ENCODE peak calls at places on chromosomes 3 and 15, in five cellular contexts. One of them, this sample, is unnamed. For H3K27me3, the result is how much of the 10 kb centered on the place peaks cover.

GRCh38 chr15:27456807-27457206 is 485.8 kb downstream of the GABRG3 start:
- DNase-seq in CD8-positive, alpha-beta memory T cell: no peak
- DNase-seq in dorsolateral prefrontal cortex: no peak
- DNase-seq in CD8-positive, alpha-beta T cell: no peak
- DNase-seq in PC-3: no peak
- DNase-seq in this sample: no peak

GRCh38 chr3:89851974-89852621 is 744.7 kb downstream of the EPHA3 start:
- DNase-seq in CD8-positive, alpha-beta memory T cell: no peak
- DNase-seq in dorsolateral prefrontal cortex: peak
- DNase-seq in CD8-positive, alpha-beta T cell: no peak
- DNase-seq in PC-3: peak
- DNase-seq in this sample: peak

GRCh38 chr3:53545365-53546031 is 51.1 kb downstream of the CACNA1D start:
- DNase-seq in CD8-positive, alpha-beta memory T cell: no peak
- DNase-seq in dorsolateral prefrontal cortex: no peak
- DNase-seq in CD8-positive, alpha-beta T cell: no peak
- DNase-seq in PC-3: no peak
- DNase-seq in this sample: no peak

GRCh38 chr15:67917037-67917436 is 77.2 kb upstream of the RNU6-1 start:
- DNase-seq in CD8-positive, alpha-beta memory T cell: no peak
- DNase-seq in dorsolateral prefrontal cortex: no peak
- DNase-seq in CD8-positive, alpha-beta T cell: no peak
- DNase-seq in PC-3: peak
- DNase-seq in this sample: peak

GRCh38 chr15:91970142-91970541 is 116.6 kb downstream of the SLCO3A1 start:
- DNase-seq in CD8-positive, alpha-beta memory T cell: no peak
- DNase-seq in dorsolateral prefrontal cortex: peak
- DNase-seq in CD8-positive, alpha-beta T cell: no peak
- DNase-seq in PC-3: no peak
- DNase-seq in this sample: peak

GRCh38 chr3:172317984-172318383 is 130.3 kb downstream of the GHSR start:
- DNase-seq in CD8-positive, alpha-beta memory T cell: no peak
- DNase-seq in dorsolateral prefrontal cortex: no peak
- DNase-seq in CD8-positive, alpha-beta T cell: no peak
- DNase-seq in PC-3: peak
- DNase-seq in this sample: peak

GRCh38 chr3:53261712-53262111 is 5.9 kb upstream of the TKT start:
- DNase-seq in CD8-positive, alpha-beta memory T cell: no peak
- DNase-seq in dorsolateral prefrontal cortex: no peak
- DNase-seq in CD8-positive, alpha-beta T cell: no peak
- DNase-seq in PC-3: no peak
- DNase-seq in this sample: no peak

GRCh38 chr15:81296673-81297072 is 27.3 kb downstream of the STARD5 start:
- DNase-seq in CD8-positive, alpha-beta memory T cell: peak
- DNase-seq in dorsolateral prefrontal cortex: no peak
- DNase-seq in CD8-positive, alpha-beta T cell: peak
- DNase-seq in PC-3: no peak
- DNase-seq in this sample: no peak

GRCh38 chr15:51579012-51579411 is 43.6 kb downstream of the DMXL2 start:
- DNase-seq in CD8-positive, alpha-beta memory T cell: no peak
- DNase-seq in dorsolateral prefrontal cortex: no peak
- DNase-seq in CD8-positive, alpha-beta T cell: no peak
- DNase-seq in PC-3: no peak
- DNase-seq in this sample: no peak

GRCh38 chr3:195448205-195448875 is 5.5 kb upstream of the ACAP2 start:
- DNase-seq in CD8-positive, alpha-beta memory T cell: no peak
- DNase-seq in dorsolateral prefrontal cortex: no peak
- DNase-seq in CD8-positive, alpha-beta T cell: no peak
- DNase-seq in PC-3: no peak
- DNase-seq in this sample: no peak

GRCh38 chr3:195447205-195447604 is 4.4 kb upstream of the ACAP2 start:
- DNase-seq in CD8-positive, alpha-beta memory T cell: no peak
- DNase-seq in dorsolateral prefrontal cortex: no peak
- DNase-seq in CD8-positive, alpha-beta T cell: no peak
- DNase-seq in PC-3: no peak
- DNase-seq in this sample: no peak

GRCh38 chr3:195453236-195453635 is 10.4 kb upstream of the ACAP2 start:
- DNase-seq in CD8-positive, alpha-beta memory T cell: no peak
- DNase-seq in dorsolateral prefrontal cortex: no peak
- DNase-seq in CD8-positive, alpha-beta T cell: no peak
- DNase-seq in PC-3: peak
- DNase-seq in this sample: no peak

GRCh38 chr3:195450731-195451229 is 8.0 kb upstream of the ACAP2 start:
- DNase-seq in CD8-positive, alpha-beta memory T cell: no peak
- DNase-seq in dorsolateral prefrontal cortex: no peak
- DNase-seq in CD8-positive, alpha-beta T cell: no peak
- DNase-seq in PC-3: no peak
- DNase-seq in this sample: no peak

DNA sequence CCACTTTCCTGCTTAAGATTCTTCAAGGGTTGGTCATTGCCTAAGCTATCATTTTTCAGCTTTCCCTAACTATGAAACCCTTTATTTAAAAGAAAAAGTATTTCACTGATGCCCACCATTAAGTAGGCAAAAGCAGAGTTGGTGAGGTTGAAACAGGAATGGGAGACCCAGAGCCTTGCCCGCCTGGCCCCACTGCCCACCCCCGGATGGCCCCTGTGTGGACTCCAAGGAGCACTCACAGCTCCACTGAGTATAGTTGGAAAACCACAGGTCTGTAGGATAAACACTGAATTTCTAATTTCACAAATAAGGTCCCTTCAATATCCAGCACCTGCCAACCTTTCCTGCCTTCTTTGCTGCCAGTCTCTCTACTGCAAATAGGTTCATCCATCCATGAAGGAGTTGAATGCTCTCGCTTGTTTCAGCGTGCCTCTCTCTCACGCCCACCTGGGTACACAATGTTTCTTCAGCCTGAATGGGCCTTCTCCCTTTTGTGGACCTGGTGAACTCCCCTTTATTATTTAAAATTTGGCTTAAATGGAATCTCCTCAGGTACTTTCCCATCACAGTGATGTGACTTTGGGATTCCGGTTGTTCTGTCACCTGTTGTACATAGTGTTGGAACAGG is 8.7 kb upstream of the ACAP2 start:
- DNase-seq in CD8-positive, alpha-beta memory T cell: no peak
- DNase-seq in dorsolateral prefrontal cortex: no peak
- DNase-seq in CD8-positive, alpha-beta T cell: no peak
- DNase-seq in PC-3: no peak
- DNase-seq in this sample: no peak
- H3K4me3 ChIP-seq in CD8-positive, alpha-beta memory T cell: no peak
- H3K4me3 ChIP-seq in dorsolateral prefrontal cortex: no peak
- H3K4me3 ChIP-seq in CD8-positive, alpha-beta T cell: no peak
- H3K4me3 ChIP-seq in PC-3: no peak
- H3K4me3 ChIP-seq in this sample: no peak

GRCh38 chr3:99637041-99637380 is 1.4 kb upstream of the COL8A1 start:
- DNase-seq in CD8-positive, alpha-beta memory T cell: no peak
- DNase-seq in dorsolateral prefrontal cortex: no peak
- DNase-seq in CD8-positive, alpha-beta T cell: no peak
- DNase-seq in PC-3: peak
- DNase-seq in this sample: peak

GRCh38 chr3:99637381-99638111 is 848 bp upstream of the COL8A1 start:
- DNase-seq in CD8-positive, alpha-beta memory T cell: no peak
- DNase-seq in dorsolateral prefrontal cortex: no peak
- DNase-seq in CD8-positive, alpha-beta T cell: no peak
- DNase-seq in PC-3: peak
- DNase-seq in this sample: peak

GRCh38 chr3:99640214-99640851 is 1.9 kb downstream of the COL8A1 start:
- DNase-seq in CD8-positive, alpha-beta memory T cell: no peak
- DNase-seq in dorsolateral prefrontal cortex: no peak
- DNase-seq in CD8-positive, alpha-beta T cell: no peak
- DNase-seq in PC-3: no peak
- DNase-seq in this sample: no peak

GRCh38 chr3:99639579-99639978 is 1.2 kb downstream of the COL8A1 start:
- DNase-seq in CD8-positive, alpha-beta memory T cell: no peak
- DNase-seq in dorsolateral prefrontal cortex: no peak
- DNase-seq in CD8-positive, alpha-beta T cell: no peak
- DNase-seq in PC-3: no peak
- DNase-seq in this sample: no peak

DNA sequence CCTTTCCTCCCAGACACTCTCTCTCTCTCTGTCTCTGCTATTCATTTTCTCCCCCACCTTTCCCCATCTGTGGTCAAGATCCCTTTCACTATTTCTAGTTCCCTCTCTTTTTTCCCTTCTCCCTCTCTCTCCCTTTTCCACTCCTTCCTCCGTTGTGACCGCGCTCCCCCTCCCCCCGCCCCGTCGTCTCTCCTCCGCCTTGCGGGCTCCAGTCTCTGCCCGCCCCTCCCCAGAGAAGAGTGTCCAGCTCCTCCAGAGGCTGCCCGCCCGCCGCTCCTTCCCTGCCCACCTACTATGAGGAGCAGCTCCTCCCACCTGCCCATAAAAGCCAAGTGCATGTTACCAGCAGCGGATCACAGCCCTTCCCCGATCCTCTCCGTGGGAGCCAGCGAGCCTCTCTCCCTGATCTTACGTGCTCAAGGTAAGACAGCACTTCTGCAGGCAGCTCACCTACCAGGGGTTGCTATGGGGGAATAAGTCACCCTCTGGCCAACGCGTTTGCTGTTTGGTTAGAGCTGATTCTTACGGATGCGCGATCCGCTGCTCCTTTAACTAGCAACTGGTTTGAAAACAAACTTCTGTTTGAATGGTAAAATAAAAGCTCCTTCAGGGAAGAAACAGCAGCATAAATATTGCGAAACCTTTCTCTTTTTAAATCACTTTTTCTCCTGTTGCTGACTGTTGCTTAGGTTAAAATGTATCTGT is at the start of gene COL8A1:
- DNase-seq in CD8-positive, alpha-beta memory T cell: no peak
- DNase-seq in dorsolateral prefrontal cortex: peak
- DNase-seq in CD8-positive, alpha-beta T cell: no peak
- DNase-seq in PC-3: peak
- DNase-seq in this sample: peak
- H3K27me3 ChIP-seq in CD8-positive, alpha-beta memory T cell: under half
- H3K27me3 ChIP-seq in dorsolateral prefrontal cortex: under half
- H3K27me3 ChIP-seq in CD8-positive, alpha-beta T cell: under half
- H3K27me3 ChIP-seq in PC-3: under half
- H3K27me3 ChIP-seq in this sample: under half

GRCh38 chr3:18416332-18416731 is 8.8 kb downstream of the SATB1 start:
- DNase-seq in CD8-positive, alpha-beta memory T cell: no peak
- DNase-seq in dorsolateral prefrontal cortex: no peak
- DNase-seq in CD8-positive, alpha-beta T cell: no peak
- DNase-seq in PC-3: no peak
- DNase-seq in this sample: no peak

GRCh38 chr3:18415836-18416235 is 9.3 kb downstream of the SATB1 start:
- DNase-seq in CD8-positive, alpha-beta memory T cell: no peak
- DNase-seq in dorsolateral prefrontal cortex: no peak
- DNase-seq in CD8-positive, alpha-beta T cell: no peak
- DNase-seq in PC-3: no peak
- DNase-seq in this sample: no peak

GRCh38 chr3:18418173-18418572 is 7.0 kb downstream of the SATB1 start:
- DNase-seq in CD8-positive, alpha-beta memory T cell: no peak
- DNase-seq in dorsolateral prefrontal cortex: no peak
- DNase-seq in CD8-positive, alpha-beta T cell: no peak
- DNase-seq in PC-3: no peak
- DNase-seq in this sample: no peak

GRCh38 chr3:18420584-18420983 is 4.6 kb downstream of the SATB1 start:
- DNase-seq in CD8-positive, alpha-beta memory T cell: no peak
- DNase-seq in dorsolateral prefrontal cortex: no peak
- DNase-seq in CD8-positive, alpha-beta T cell: no peak
- DNase-seq in PC-3: no peak
- DNase-seq in this sample: no peak

GRCh38 chr3:18419232-18419631 is 5.9 kb downstream of the SATB1 start:
- DNase-seq in CD8-positive, alpha-beta memory T cell: no peak
- DNase-seq in dorsolateral prefrontal cortex: no peak
- DNase-seq in CD8-positive, alpha-beta T cell: no peak
- DNase-seq in PC-3: peak
- DNase-seq in this sample: no peak
- H3K4me3 ChIP-seq in CD8-positive, alpha-beta memory T cell: peak
- H3K4me3 ChIP-seq in dorsolateral prefrontal cortex: peak
- H3K4me3 ChIP-seq in CD8-positive, alpha-beta T cell: peak
- H3K4me3 ChIP-seq in PC-3: peak
- H3K4me3 ChIP-seq in this sample: no peak

GRCh38 chr3:151085227-151085888 is at the start of gene MED12L:
- DNase-seq in CD8-positive, alpha-beta memory T cell: peak
- DNase-seq in dorsolateral prefrontal cortex: peak
- DNase-seq in CD8-positive, alpha-beta T cell: peak
- DNase-seq in PC-3: peak
- DNase-seq in this sample: peak
- H3K27me3 ChIP-seq in CD8-positive, alpha-beta memory T cell: under half
- H3K27me3 ChIP-seq in dorsolateral prefrontal cortex: under half
- H3K27me3 ChIP-seq in CD8-positive, alpha-beta T cell: under half
- H3K27me3 ChIP-seq in PC-3: under half
- H3K27me3 ChIP-seq in this sample: under half

GRCh38 chr15:40906947-40907802 is 12.9 kb downstream of the VPS18 start:
- DNase-seq in CD8-positive, alpha-beta memory T cell: peak
- DNase-seq in dorsolateral prefrontal cortex: no peak
- DNase-seq in CD8-positive, alpha-beta T cell: peak
- DNase-seq in PC-3: peak
- DNase-seq in this sample: peak

GRCh38 chr15:40908095-40908494 is 13.8 kb downstream of the VPS18 start:
- DNase-seq in CD8-positive, alpha-beta memory T cell: no peak
- DNase-seq in dorsolateral prefrontal cortex: no peak
- DNase-seq in CD8-positive, alpha-beta T cell: no peak
- DNase-seq in PC-3: no peak
- DNase-seq in this sample: no peak

GRCh38 chr15:40902605-40903561 is 8.6 kb downstream of the VPS18 start:
- DNase-seq in CD8-positive, alpha-beta memory T cell: no peak
- DNase-seq in dorsolateral prefrontal cortex: peak
- DNase-seq in CD8-positive, alpha-beta T cell: no peak
- DNase-seq in PC-3: no peak
- DNase-seq in this sample: no peak

GRCh38 chr15:40906101-40906946 is 12.1 kb downstream of the VPS18 start:
- DNase-seq in CD8-positive, alpha-beta memory T cell: peak
- DNase-seq in dorsolateral prefrontal cortex: peak
- DNase-seq in CD8-positive, alpha-beta T cell: peak
- DNase-seq in PC-3: peak
- DNase-seq in this sample: peak

DNA sequence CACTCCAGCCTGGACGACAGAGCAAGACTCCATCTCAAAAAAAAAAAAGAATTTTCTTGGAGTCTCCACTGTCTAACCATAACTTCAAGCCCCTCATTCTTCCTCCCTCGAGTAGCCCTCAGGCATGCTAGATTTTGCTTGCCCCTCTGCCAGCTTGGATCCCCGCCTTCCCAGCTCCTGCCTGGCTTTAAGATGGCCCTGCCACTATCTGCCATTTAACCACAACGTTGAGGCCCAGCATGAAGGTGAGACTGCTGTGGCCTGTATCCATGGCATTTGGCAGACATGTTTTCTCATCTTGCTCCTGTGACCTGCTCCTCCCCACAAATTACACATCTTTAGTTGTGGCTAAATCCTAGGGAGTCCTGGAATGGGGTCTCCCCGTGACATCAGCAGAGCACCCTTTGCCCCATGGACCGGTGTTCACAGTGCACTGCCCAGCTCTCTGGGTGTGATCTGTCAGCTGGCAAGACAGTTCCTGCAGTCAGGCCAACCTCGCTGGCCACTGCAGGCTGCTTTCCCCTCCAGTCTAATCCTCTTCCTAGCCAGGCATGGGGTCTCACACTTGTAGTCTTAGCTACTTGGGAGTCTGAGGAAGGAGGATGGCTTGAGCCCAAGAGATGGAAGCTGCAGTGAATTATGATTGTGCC is 10.4 kb downstream of the VPS18 start:
- DNase-seq in CD8-positive, alpha-beta memory T cell: no peak
- DNase-seq in dorsolateral prefrontal cortex: no peak
- DNase-seq in CD8-positive, alpha-beta T cell: no peak
- DNase-seq in PC-3: no peak
- DNase-seq in this sample: no peak
- H3K4me3 ChIP-seq in CD8-positive, alpha-beta memory T cell: no peak
- H3K4me3 ChIP-seq in dorsolateral prefrontal cortex: no peak
- H3K4me3 ChIP-seq in CD8-positive, alpha-beta T cell: no peak
- H3K4me3 ChIP-seq in PC-3: no peak
- H3K4me3 ChIP-seq in this sample: no peak

This sample was measured in MG63.